ENCODE peak calls at places on chromosomes 2 and 18, in nine cellular contexts. B is aorta, Q is adipocyte, G is psoas muscle, U is hepatocyte, S is prostate gland, Z is GM23248, N is neural progenitor cell, C is DND-41. X is an unnamed sample. For H3K4me1 and H3K36me3, the result is how much of the 10 kb centered on the place peaks cover.

GRCh38 chr2:134137182-134137595 is 116.7 kb upstream of the MGAT5 start:
- DNase-seq in S (no peak), C (no peak), N (no peak), Z (peak), Q (peak), G (no peak), U (no peak), B (peak), X (no peak)

GRCh38 chr2:56449449-56449860 is 265.7 kb downstream of the CCDC85A start:
- DNase-seq in G (no peak), S (no peak), U (peak), N (peak), C (no peak), Z (no peak), Q (peak), B (no peak), X (no peak)

GRCh38 chr2:85852979-85853498 is 35.8 kb downstream of the ST3GAL5 start:
- DNase-seq in S (no peak), Q (no peak), Z (peak), C (peak), U (no peak), G (no peak), B (peak), N (no peak), X (peak)

GRCh38 chr2:112075490-112076260 is 20.6 kb downstream of the TMEM87B start:
- DNase-seq in Z (peak), Q (peak), N (no peak), S (no peak), U (no peak), C (no peak), B (no peak), G (no peak), X (no peak)

GRCh38 chr18:9218052-9218451 is 81.5 kb downstream of the ANKRD12 start:
- DNase-seq in B (no peak), G (no peak), U (no peak), Q (peak), N (no peak), S (no peak), Z (no peak), C (no peak), X (no peak)

GRCh38 chr2:5803547-5803946 is 111.4 kb downstream of the SOX11 start:
- DNase-seq in N (peak), B (no peak), S (no peak), U (no peak), C (no peak), Z (peak), G (no peak), Q (peak), X (no peak)

GRCh38 chr2:167196461-167197252 is 308.4 kb downstream of the XIRP2 start:
- DNase-seq in Z (peak), N (peak), U (peak), Q (peak), S (no peak), B (no peak), G (peak), C (peak), X (no peak)

GRCh38 chr18:62425465-62426190 is 97.2 kb upstream of the ZCCHC2 start:
- DNase-seq in C (peak), U (peak), Q (peak), G (peak), N (peak), S (peak), Z (peak), B (peak), X (peak)

GRCh38 chr2:200352631-200353030 is 46.1 kb downstream of the SPATS2L start:
- DNase-seq in Q (no peak), Z (peak), N (peak), B (no peak), G (no peak), U (peak), C (no peak), S (no peak), X (no peak)

GRCh38 chr2:101737478-101738240 is 40.2 kb downstream of the MAP4K4 start:
- DNase-seq in Q (peak), Z (peak), G (no peak), N (no peak), S (no peak), U (peak), C (no peak), B (no peak), X (no peak)

GRCh38 chr2:120314656-120315366 is 31.1 kb upstream of the INHBB start:
- DNase-seq in B (no peak), C (peak), S (no peak), G (no peak), Z (no peak), U (no peak), N (no peak), Q (no peak), X (no peak)

GRCh38 chr2:237697586-237698337 is 70.4 kb downstream of the LRRFIP1 start:
- DNase-seq in C (no peak), B (no peak), Z (no peak), Q (no peak), G (no peak), U (no peak), S (no peak), N (no peak), X (peak)

GRCh38 chr2:226308981-226309380 is 490.6 kb downstream of the IRS1 start:
- DNase-seq in B (no peak), C (no peak), Q (peak), G (no peak), N (no peak), S (no peak), U (no peak), Z (peak), X (no peak)

GRCh38 chr2:180268006-180268405 is 260.9 kb upstream of the CWC22 start:
- DNase-seq in Z (no peak), N (no peak), S (no peak), G (no peak), U (no peak), Q (peak), C (no peak), B (no peak), X (no peak)

GRCh38 chr2:13650586-13651180 is 933.9 kb downstream of the TRIB2 start:
- DNase-seq in S (no peak), G (no peak), N (peak), Z (peak), B (no peak), Q (no peak), C (no peak), U (peak), X (no peak)

GRCh38 chr18:48667276-48668254 is 128.7 kb downstream of the CTIF start:
- DNase-seq in Z (peak), S (no peak), Q (peak), B (no peak), U (peak), G (no peak), N (peak), C (peak), X (no peak)

GRCh38 chr18:45373286-45373880 is 241.9 kb upstream of the SLC14A2 start:
- DNase-seq in C (no peak), U (no peak), Q (no peak), N (no peak), G (no peak), B (no peak), Z (no peak), S (no peak), X (no peak)

GRCh38 chr2:126506786-126507185 is 149.2 kb upstream of the GYPC start:
- DNase-seq in Z (no peak), Q (no peak), B (no peak), C (no peak), G (no peak), S (no peak), U (no peak), N (no peak), X (no peak)

GRCh38 chr2:30257266-30258214 is 26.2 kb downstream of the LBH start:
- DNase-seq in U (no peak), C (peak), N (no peak), S (no peak), Q (no peak), G (no peak), B (no peak), Z (no peak), X (no peak)
- H3K4me1 ChIP-seq in U (under half), C (under half), N (under half), S (under half), Q (under half), G (under half), B (under half), Z (under half), X (half or more)

GRCh38 chr2:173962583-173963110 is 2.5 kb downstream of the SP3 start:
- DNase-seq in N (no peak), C (no peak), S (no peak), Z (no peak), G (no peak), Q (no peak), U (no peak), B (no peak), X (no peak)
- H3K4me3 ChIP-seq in N (peak), C (peak), S (peak), Z (peak), G (peak), Q (peak), U (peak), B (peak), X (peak)

DNA sequence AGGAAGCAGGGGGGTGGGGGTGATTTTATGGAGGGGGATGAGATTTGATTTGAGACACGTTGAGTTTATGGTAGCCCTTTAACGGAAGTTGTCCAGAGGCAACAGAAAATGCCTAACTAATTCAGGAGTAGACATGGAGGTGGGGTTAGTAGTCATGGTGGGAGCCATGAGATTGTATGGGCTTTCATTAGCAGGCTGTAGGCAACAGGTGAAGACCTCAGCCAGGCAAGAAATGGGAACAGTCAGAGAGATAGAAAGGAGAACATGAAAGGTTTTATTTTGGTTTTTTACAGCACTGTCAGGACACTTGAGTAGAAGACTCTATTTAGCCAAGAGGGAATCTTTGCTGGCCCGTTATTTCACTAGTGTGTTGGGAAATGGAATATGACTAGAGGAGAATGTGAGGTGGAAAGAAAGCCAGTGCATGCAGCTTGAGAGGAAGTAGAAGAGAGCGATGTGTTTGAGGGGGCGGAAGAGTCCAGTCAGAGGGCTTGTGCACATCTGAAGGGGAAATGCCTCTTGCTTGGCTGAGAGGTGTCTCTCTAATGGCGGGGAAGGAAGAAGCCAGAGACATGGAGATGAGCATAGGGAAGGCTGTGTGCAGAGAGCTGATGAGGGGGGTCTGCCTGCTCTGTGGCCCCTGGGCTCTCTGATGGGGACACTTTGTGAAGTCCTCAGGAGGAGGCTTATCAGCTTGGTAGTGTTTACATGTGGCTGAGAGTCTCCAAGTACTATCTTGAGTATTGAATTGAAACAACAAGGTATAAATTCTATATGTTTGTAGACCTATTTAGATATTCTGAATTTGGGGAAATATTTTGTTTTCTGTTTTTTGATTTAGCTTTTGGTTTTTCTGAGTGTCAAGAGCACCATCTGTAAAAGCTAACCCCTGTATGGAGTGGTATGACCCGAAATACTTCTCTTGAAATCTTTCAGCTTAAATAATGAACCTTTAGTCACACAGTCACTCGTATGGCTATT is 66.9 kb upstream of the ITM2C start:
- DNase-seq in S (no peak), Q (no peak), C (no peak), N (no peak), G (no peak), U (no peak), B (no peak), Z (peak), X (no peak)
- H3K36me3 ChIP-seq in S (under half), Q (under half), C (half or more), N (under half), G (under half), U (under half), B (under half), Z (under half), X (under half)

GRCh38 chr18:39350916-39351315 is 1785.3 kb upstream of the CELF4 start:
- DNase-seq in Z (no peak), C (no peak), N (no peak), B (no peak), S (no peak), G (no peak), U (no peak), Q (no peak), X (no peak)
- H3K4me1 ChIP-seq in Z (under half), C (under half), N (under half), B (under half), S (under half), G (under half), U (under half), Q (under half), X (under half)

GRCh38 chr2:136765256-136765735 is at the start of gene THSD7B:
- DNase-seq in Z (peak), C (no peak), G (no peak), Q (no peak), U (peak), S (no peak), B (no peak), N (peak), X (no peak)

GRCh38 chr2:136770384-136770783 is 5.0 kb downstream of the THSD7B start:
- DNase-seq in B (no peak), U (no peak), N (no peak), G (no peak), C (no peak), Z (no peak), Q (no peak), S (no peak), X (no peak)

GRCh38 chr2:136764397-136765255 is 719 bp upstream of the THSD7B start:
- DNase-seq in Z (no peak), G (no peak), B (peak), S (peak), U (peak), Q (no peak), C (no peak), N (peak), X (no peak)

GRCh38 chr2:136765736-136766323 is 485 bp downstream of the THSD7B start:
- DNase-seq in G (no peak), Z (peak), S (peak), C (no peak), Q (no peak), U (peak), B (peak), N (peak), X (no peak)

DNA sequence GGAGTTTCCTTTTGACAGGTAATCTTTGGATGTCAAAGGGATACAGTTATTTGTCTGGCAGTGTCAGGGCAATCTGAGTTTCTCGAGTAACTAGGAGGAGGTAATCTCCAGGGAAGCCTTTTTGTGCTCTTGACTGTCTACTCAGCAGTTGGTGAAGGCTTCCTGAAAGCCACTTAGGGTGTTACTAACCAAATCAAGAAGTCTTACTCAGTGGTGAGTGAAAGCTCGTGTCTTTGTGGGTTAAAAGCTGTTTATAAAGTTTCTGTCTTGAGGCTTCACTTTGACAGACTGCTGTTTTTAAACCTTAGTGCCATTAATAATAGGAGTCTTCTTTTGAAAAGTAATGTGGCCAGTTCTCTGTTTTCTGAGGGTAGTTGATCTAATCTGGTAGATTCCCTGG is 1.7 kb downstream of the THSD7B start:
- DNase-seq in C (no peak), S (no peak), G (no peak), N (peak), U (no peak), Z (no peak), Q (no peak), B (no peak), X (no peak)
- H3K4me3 ChIP-seq in C (no peak), S (no peak), G (no peak), N (no peak), U (no peak), Z (no peak), Q (no peak), B (no peak), X (no peak)

GRCh38 chr18:58253871-58254270 is 209.8 kb downstream of the NEDD4L start:
- DNase-seq in Z (no peak), Q (peak), S (no peak), B (no peak), U (no peak), N (no peak), C (no peak), G (no peak), X (no peak)
- H3K36me3 ChIP-seq in Z (under half), Q (under half), S (under half), B (under half), U (under half), N (under half), C (under half), G (under half), X (under half)

GRCh38 chr2:47657886-47658577 is 124.9 kb upstream of the MSH6 start:
- DNase-seq in Q (no peak), S (no peak), B (no peak), U (no peak), N (no peak), Z (no peak), G (no peak), C (no peak), X (no peak)

GRCh38 chr2:47661310-47661709 is 121.6 kb upstream of the MSH6 start:
- DNase-seq in Q (no peak), U (no peak), G (no peak), S (no peak), Z (no peak), B (no peak), N (no peak), C (no peak), X (no peak)

GRCh38 chr2:47662547-47662946 is 120.4 kb upstream of the MSH6 start:
- DNase-seq in Q (no peak), G (no peak), C (no peak), B (no peak), Z (no peak), U (no peak), N (no peak), S (no peak), X (no peak)

GRCh38 chr2:47658646-47659320 is 124.2 kb upstream of the MSH6 start:
- DNase-seq in C (no peak), N (no peak), Z (no peak), B (no peak), Q (no peak), G (no peak), U (no peak), S (no peak), X (no peak)

DNA sequence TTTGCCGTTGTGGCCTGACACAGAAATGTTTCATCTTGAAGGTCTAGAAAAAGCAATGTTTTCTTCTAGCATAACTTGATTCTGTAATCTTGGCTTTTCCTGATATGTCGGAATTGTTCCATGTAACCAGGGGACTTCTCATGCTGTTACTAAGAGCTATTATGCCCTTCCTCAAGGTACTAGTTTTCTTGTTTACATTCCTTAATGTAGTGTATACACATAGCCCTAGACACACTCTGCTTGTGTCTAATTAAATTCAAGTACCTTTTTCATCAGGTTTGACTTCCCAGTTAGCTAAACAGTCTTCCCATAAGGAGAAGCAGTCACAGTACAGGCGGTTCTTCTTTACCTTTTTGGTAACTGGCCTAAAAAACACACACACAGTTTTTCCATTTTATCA is 122.8 kb upstream of the MSH6 start:
- DNase-seq in Q (no peak), Z (no peak), C (no peak), G (no peak), S (no peak), B (no peak), U (no peak), N (no peak), X (no peak)
- H3K4me1 ChIP-seq in Q (under half), Z (under half), C (under half), G (under half), S (under half), B (under half), U (under half), N (under half), X (under half)